ENCODE peak calls at places on chromosomes 13 and 19, in five cellular contexts. I, P, Q, U and Y are unnamed samples.

GRCh38 chr13:46359731-46360130 is 27.3 kb downstream of the RUBCNL start:
- DNase-seq in P (no peak), Q (no peak), I (no peak), U (no peak), Y (peak; percentile 58)

GRCh38 chr19:49436381-49437017 is 4.8 kb downstream of the SLC17A7 start:
- DNase-seq in Q (no peak), U (no peak), P (no peak), I (no peak), Y (no peak)

GRCh38 chr13:96573563-96573962 is 420.7 kb downstream of the OXGR1 start:
- DNase-seq in P (no peak), I (no peak), Q (no peak), U (no peak), Y (no peak)

GRCh38 chr19:40718774-40719391 is 2.0 kb downstream of the ITPKC start:
- DNase-seq in U (no peak), I (peak; percentile 22), P (peak; percentile 58), Q (peak; percentile 74), Y (no peak)

GRCh38 chr19:15399635-15400034 is 19.2 kb downstream of the AKAP8L start:
- DNase-seq in P (no peak), Q (peak; percentile 44), U (no peak), I (no peak), Y (no peak)

GRCh38 chr19:55254625-55254977 is 4.2 kb downstream of the PPP6R1 start:
- DNase-seq in I (peak; percentile 35), U (no peak), P (no peak), Q (no peak), Y (no peak)

GRCh38 chr13:35139591-35139990 is 197.5 kb downstream of the NBEA start:
- DNase-seq in P (no peak), Q (no peak), I (no peak), U (no peak), Y (no peak)

GRCh38 chr13:58318495-58319167 is 687.1 kb downstream of the PCDH17 start:
- DNase-seq in P (no peak), U (no peak), I (no peak), Q (no peak), Y (no peak)

GRCh38 chr13:107956889-107957288 is 258.4 kb downstream of the LIG4 start:
- DNase-seq in I (no peak), P (no peak), U (no peak), Q (no peak), Y (no peak)

GRCh38 chr19:2743099-2743498 is 3.3 kb upstream of the SLC39A3 start:
- DNase-seq in Q (no peak), P (no peak), I (no peak), U (no peak), Y (no peak)

GRCh38 chr19:4114181-4114580 is 9.7 kb downstream of the MAP2K2 start:
- DNase-seq in Q (no peak), P (no peak), I (no peak), U (no peak), Y (no peak)

GRCh38 chr19:46478356-46478986 is 7.1 kb upstream of the PNMA8A start:
- DNase-seq in P (no peak), Q (no peak), I (no peak), U (peak; percentile 54), Y (no peak)

GRCh38 chr13:27283906-27284523 is 13.4 kb downstream of the RASL11A start:
- DNase-seq in P (no peak), U (no peak), Q (no peak), I (no peak), Y (no peak)

GRCh38 chr13:31775686-31776085 is 36.4 kb downstream of the RXFP2 start:
- DNase-seq in U (no peak), I (no peak), P (peak; percentile 24), Q (peak; percentile 64), Y (no peak)

GRCh38 chr19:55549500-55550320 is 4.4 kb upstream of the SBK3 start:
- DNase-seq in P (no peak), Q (no peak), I (no peak), U (no peak), Y (peak; percentile 86)

GRCh38 chr19:38384209-38385027 is 3.4 kb downstream of the GGN start:
- DNase-seq in P (no peak), U (no peak), Q (no peak), I (no peak), Y (no peak)

GRCh38 chr19:33616857-33617256 is 4.9 kb upstream of the CHST8 start:
- DNase-seq in Q (no peak), U (no peak), P (no peak), I (no peak), Y (no peak)

GRCh38 chr13:36666482-36667264 is 7.1 kb upstream of the SERTM1 start:
- DNase-seq in Q (no peak), P (no peak), U (no peak), I (no peak), Y (no peak)